ENCODE peak calls at places on chromosomes 2 and 18, in six cellular contexts. One of them, this sample, is unnamed. For H3K4me1, the result is how much of the 10 kb centered on the place peaks cover.

GRCh38 chr2:79715328-79715727 is 202.5 kb downstream of the CTNNA2 start:
- DNase-seq in Peyer's patch: no peak
- DNase-seq in testis: no peak
- DNase-seq in neural progenitor cell: no peak
- DNase-seq in cardiac muscle cell: no peak
- DNase-seq in CD8-positive, alpha-beta memory T cell: no peak
- DNase-seq in this sample: no peak

GRCh38 chr2:74138952-74139323 is 8.8 kb downstream of the BOLA3 start:
- DNase-seq in Peyer's patch: no peak
- DNase-seq in testis: no peak
- DNase-seq in neural progenitor cell: peak
- DNase-seq in cardiac muscle cell: no peak
- DNase-seq in CD8-positive, alpha-beta memory T cell: no peak
- DNase-seq in this sample: no peak

GRCh38 chr2:174664084-174664759 is 66.6 kb upstream of the WIPF1 start:
- DNase-seq in Peyer's patch: no peak
- DNase-seq in testis: no peak
- DNase-seq in neural progenitor cell: no peak
- DNase-seq in cardiac muscle cell: no peak
- DNase-seq in CD8-positive, alpha-beta memory T cell: no peak
- DNase-seq in this sample: no peak

GRCh38 chr2:151374426-151374825 is 17.0 kb downstream of the TNFAIP6 start:
- DNase-seq in Peyer's patch: no peak
- DNase-seq in testis: no peak
- DNase-seq in neural progenitor cell: no peak
- DNase-seq in cardiac muscle cell: peak
- DNase-seq in CD8-positive, alpha-beta memory T cell: no peak
- DNase-seq in this sample: no peak

GRCh38 chr2:7649461-7650228 is 732.4 kb downstream of the RNF144A start:
- DNase-seq in Peyer's patch: peak
- DNase-seq in testis: no peak
- DNase-seq in neural progenitor cell: no peak
- DNase-seq in cardiac muscle cell: no peak
- DNase-seq in CD8-positive, alpha-beta memory T cell: no peak
- DNase-seq in this sample: peak

GRCh38 chr2:177328056-177328455 is 63.5 kb upstream of the NFE2L2 start:
- DNase-seq in Peyer's patch: no peak
- DNase-seq in testis: no peak
- DNase-seq in neural progenitor cell: no peak
- DNase-seq in cardiac muscle cell: peak
- DNase-seq in CD8-positive, alpha-beta memory T cell: no peak
- DNase-seq in this sample: no peak

GRCh38 chr18:72410399-72410798 is 133.7 kb downstream of the CBLN2 start:
- DNase-seq in Peyer's patch: no peak
- DNase-seq in testis: no peak
- DNase-seq in neural progenitor cell: no peak
- DNase-seq in cardiac muscle cell: no peak
- DNase-seq in CD8-positive, alpha-beta memory T cell: no peak
- DNase-seq in this sample: no peak

GRCh38 chr2:221529943-221530652 is 42.0 kb downstream of the EPHA4 start:
- DNase-seq in Peyer's patch: no peak
- DNase-seq in testis: no peak
- DNase-seq in neural progenitor cell: no peak
- DNase-seq in cardiac muscle cell: peak
- DNase-seq in CD8-positive, alpha-beta memory T cell: no peak
- DNase-seq in this sample: peak

GRCh38 chr2:64978514-64979268 is 10.5 kb upstream of the SLC1A4 start:
- DNase-seq in Peyer's patch: no peak
- DNase-seq in testis: no peak
- DNase-seq in neural progenitor cell: no peak
- DNase-seq in cardiac muscle cell: peak
- DNase-seq in CD8-positive, alpha-beta memory T cell: no peak
- DNase-seq in this sample: peak

GRCh38 chr2:111017034-111017640 is 103.6 kb upstream of the BCL2L11 start:
- DNase-seq in Peyer's patch: no peak
- DNase-seq in testis: no peak
- DNase-seq in neural progenitor cell: no peak
- DNase-seq in cardiac muscle cell: no peak
- DNase-seq in CD8-positive, alpha-beta memory T cell: no peak
- DNase-seq in this sample: no peak

GRCh38 chr18:79519751-79520472 is 124.2 kb downstream of the NFATC1 start:
- DNase-seq in Peyer's patch: peak
- DNase-seq in testis: peak
- DNase-seq in neural progenitor cell: peak
- DNase-seq in cardiac muscle cell: peak
- DNase-seq in CD8-positive, alpha-beta memory T cell: no peak
- DNase-seq in this sample: peak

GRCh38 chr2:184339966-184340365 is 258.4 kb upstream of the ZNF804A start:
- DNase-seq in Peyer's patch: no peak
- DNase-seq in testis: no peak
- DNase-seq in neural progenitor cell: no peak
- DNase-seq in cardiac muscle cell: no peak
- DNase-seq in CD8-positive, alpha-beta memory T cell: no peak
- DNase-seq in this sample: no peak

GRCh38 chr2:45010706-45011036 is 1.4 kb upstream of the SIX2 start:
- DNase-seq in Peyer's patch: no peak
- DNase-seq in testis: no peak
- DNase-seq in neural progenitor cell: peak
- DNase-seq in cardiac muscle cell: peak
- DNase-seq in CD8-positive, alpha-beta memory T cell: no peak
- DNase-seq in this sample: no peak

GRCh38 chr2:232447638-232448472 is 8.1 kb upstream of the ALPI start:
- DNase-seq in Peyer's patch: no peak
- DNase-seq in testis: no peak
- DNase-seq in neural progenitor cell: no peak
- DNase-seq in cardiac muscle cell: no peak
- DNase-seq in CD8-positive, alpha-beta memory T cell: no peak
- DNase-seq in this sample: no peak

GRCh38 chr2:105391763-105392662 is 6.8 kb downstream of the FHL2 start:
- DNase-seq in Peyer's patch: no peak
- DNase-seq in testis: peak
- DNase-seq in neural progenitor cell: no peak
- DNase-seq in cardiac muscle cell: no peak
- DNase-seq in CD8-positive, alpha-beta memory T cell: no peak
- DNase-seq in this sample: no peak

GRCh38 chr2:233120459-233120858 is 60.3 kb downstream of the INPP5D start:
- DNase-seq in Peyer's patch: no peak
- DNase-seq in testis: no peak
- DNase-seq in neural progenitor cell: no peak
- DNase-seq in cardiac muscle cell: no peak
- DNase-seq in CD8-positive, alpha-beta memory T cell: no peak
- DNase-seq in this sample: no peak

GRCh38 chr18:73577365-73577764 is 570.3 kb downstream of the FBXO15 start:
- DNase-seq in Peyer's patch: no peak
- DNase-seq in testis: no peak
- DNase-seq in neural progenitor cell: no peak
- DNase-seq in cardiac muscle cell: no peak
- DNase-seq in CD8-positive, alpha-beta memory T cell: no peak
- DNase-seq in this sample: no peak

GRCh38 chr18:75183524-75183923 is 25.4 kb downstream of the PTGR3 start:
- DNase-seq in Peyer's patch: no peak
- DNase-seq in testis: no peak
- DNase-seq in neural progenitor cell: no peak
- DNase-seq in cardiac muscle cell: no peak
- DNase-seq in CD8-positive, alpha-beta memory T cell: no peak
- DNase-seq in this sample: no peak

GRCh38 chr2:232484628-232485332 is 2.9 kb downstream of the ECEL1 start:
- DNase-seq in Peyer's patch: no peak
- DNase-seq in testis: no peak
- DNase-seq in neural progenitor cell: no peak
- DNase-seq in cardiac muscle cell: no peak
- DNase-seq in CD8-positive, alpha-beta memory T cell: no peak
- DNase-seq in this sample: no peak

GRCh38 chr2:127589358-127589757 is 53.9 kb downstream of the MYO7B start:
- DNase-seq in Peyer's patch: peak
- DNase-seq in testis: no peak
- DNase-seq in neural progenitor cell: no peak
- DNase-seq in cardiac muscle cell: no peak
- DNase-seq in CD8-positive, alpha-beta memory T cell: no peak
- DNase-seq in this sample: no peak

GRCh38 chr2:180604077-180604476 is 376.3 kb upstream of the UBE2E3 start:
- DNase-seq in Peyer's patch: no peak
- DNase-seq in testis: no peak
- DNase-seq in neural progenitor cell: peak
- DNase-seq in cardiac muscle cell: peak
- DNase-seq in CD8-positive, alpha-beta memory T cell: no peak
- DNase-seq in this sample: no peak

GRCh38 chr2:234670804-234671203 is 173.9 kb upstream of the ARL4C start:
- DNase-seq in Peyer's patch: no peak
- DNase-seq in testis: no peak
- DNase-seq in neural progenitor cell: peak
- DNase-seq in cardiac muscle cell: no peak
- DNase-seq in CD8-positive, alpha-beta memory T cell: no peak
- DNase-seq in this sample: no peak

GRCh38 chr2:214004463-214004862 is 406.4 kb upstream of the VWC2L start:
- DNase-seq in Peyer's patch: no peak
- DNase-seq in testis: no peak
- DNase-seq in neural progenitor cell: no peak
- DNase-seq in cardiac muscle cell: no peak
- DNase-seq in CD8-positive, alpha-beta memory T cell: no peak
- DNase-seq in this sample: no peak

GRCh38 chr2:234436482-234436837 is 60.4 kb downstream of the ARL4C start:
- DNase-seq in Peyer's patch: no peak
- DNase-seq in testis: no peak
- DNase-seq in neural progenitor cell: no peak
- DNase-seq in cardiac muscle cell: no peak
- DNase-seq in CD8-positive, alpha-beta memory T cell: no peak
- DNase-seq in this sample: no peak

GRCh38 chr2:36356199-36356989 is 816 bp downstream of the CRIM1 start:
- DNase-seq in Peyer's patch: no peak
- DNase-seq in testis: peak
- DNase-seq in neural progenitor cell: peak
- DNase-seq in cardiac muscle cell: peak
- DNase-seq in CD8-positive, alpha-beta memory T cell: peak
- DNase-seq in this sample: peak
- H3K4me3 ChIP-seq in Peyer's patch: peak
- H3K4me3 ChIP-seq in testis: peak
- H3K4me3 ChIP-seq in neural progenitor cell: peak
- H3K4me3 ChIP-seq in cardiac muscle cell: peak
- H3K4me3 ChIP-seq in CD8-positive, alpha-beta memory T cell: peak
- H3K4me3 ChIP-seq in this sample: peak

DNA sequence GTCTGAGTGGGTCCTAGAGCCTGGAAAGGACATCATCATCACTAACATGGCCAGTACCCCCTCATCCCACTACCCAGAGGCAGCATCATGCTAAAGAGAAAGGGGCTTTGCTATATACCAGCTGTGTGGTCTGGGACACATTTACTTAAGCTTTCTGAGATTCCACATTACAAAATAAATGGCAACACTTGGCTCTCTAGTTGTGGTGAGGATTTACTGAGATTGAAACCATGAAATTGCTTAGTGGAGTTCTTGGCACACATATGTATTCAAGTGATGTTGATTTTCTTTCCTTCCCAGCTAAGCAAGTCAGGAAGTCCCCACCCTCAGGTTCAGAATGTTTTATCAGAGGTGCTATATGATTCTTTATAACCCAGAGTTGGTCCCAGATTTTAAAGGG is 362.0 kb downstream of the CLIP4 start:
- DNase-seq in Peyer's patch: no peak
- DNase-seq in testis: no peak
- DNase-seq in neural progenitor cell: no peak
- DNase-seq in cardiac muscle cell: no peak
- DNase-seq in CD8-positive, alpha-beta memory T cell: no peak
- DNase-seq in this sample: no peak
- H3K4me1 ChIP-seq in Peyer's patch: under half
- H3K4me1 ChIP-seq in testis: under half
- H3K4me1 ChIP-seq in neural progenitor cell: under half
- H3K4me1 ChIP-seq in cardiac muscle cell: under half
- H3K4me1 ChIP-seq in CD8-positive, alpha-beta memory T cell: under half
- H3K4me1 ChIP-seq in this sample: under half

GRCh38 chr2:238727585-238728321 is 120.1 kb upstream of the TWIST2 start:
- DNase-seq in Peyer's patch: no peak
- DNase-seq in testis: peak
- DNase-seq in neural progenitor cell: no peak
- DNase-seq in cardiac muscle cell: peak
- DNase-seq in CD8-positive, alpha-beta memory T cell: no peak
- DNase-seq in this sample: no peak
- H3K27ac ChIP-seq in Peyer's patch: peak
- H3K27ac ChIP-seq in testis: peak
- H3K27ac ChIP-seq in neural progenitor cell: no peak
- H3K27ac ChIP-seq in cardiac muscle cell: no peak
- H3K27ac ChIP-seq in CD8-positive, alpha-beta memory T cell: no peak
- H3K27ac ChIP-seq in this sample: no peak

DNA sequence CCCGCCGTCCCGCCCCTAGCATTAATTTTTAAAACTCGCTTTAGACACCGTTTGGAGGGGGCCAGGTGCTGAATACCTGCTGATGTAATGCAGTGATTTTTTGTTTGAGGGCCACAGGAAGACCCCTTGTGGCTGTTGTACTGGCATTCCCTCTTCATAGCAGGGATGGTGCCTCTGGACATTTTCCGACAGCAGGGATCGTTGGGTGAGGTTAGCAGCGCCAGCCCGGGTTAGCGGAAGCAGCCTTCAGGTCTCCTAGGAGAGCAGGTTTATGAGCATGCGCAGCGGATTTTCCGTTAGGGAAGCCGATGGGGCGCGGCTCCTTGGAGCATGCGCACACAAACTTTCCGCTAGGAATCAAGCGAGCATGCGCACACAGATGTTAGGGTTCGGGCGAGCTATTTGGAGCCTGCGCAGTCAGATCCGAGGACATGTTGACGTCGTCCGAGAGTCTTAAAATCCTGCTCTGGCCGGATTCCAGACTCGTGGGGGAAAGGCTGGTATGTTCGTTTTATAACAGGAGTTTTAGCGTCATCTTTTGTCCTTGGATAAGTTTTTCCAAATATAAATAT is 17.2 kb upstream of the C2orf74 start:
- DNase-seq in Peyer's patch: peak
- DNase-seq in testis: peak
- DNase-seq in neural progenitor cell: peak
- DNase-seq in cardiac muscle cell: peak
- DNase-seq in CD8-positive, alpha-beta memory T cell: peak
- DNase-seq in this sample: peak
- H3K4me3 ChIP-seq in Peyer's patch: peak
- H3K4me3 ChIP-seq in testis: peak
- H3K4me3 ChIP-seq in neural progenitor cell: peak
- H3K4me3 ChIP-seq in cardiac muscle cell: peak
- H3K4me3 ChIP-seq in CD8-positive, alpha-beta memory T cell: peak
- H3K4me3 ChIP-seq in this sample: peak

GRCh38 chr18:62749389-62749788 is 34.0 kb downstream of the PHLPP1 start:
- DNase-seq in Peyer's patch: no peak
- DNase-seq in testis: no peak
- DNase-seq in neural progenitor cell: no peak
- DNase-seq in cardiac muscle cell: no peak
- DNase-seq in CD8-positive, alpha-beta memory T cell: no peak
- DNase-seq in this sample: no peak
- H3K4me1 ChIP-seq in Peyer's patch: under half
- H3K4me1 ChIP-seq in testis: under half
- H3K4me1 ChIP-seq in neural progenitor cell: under half
- H3K4me1 ChIP-seq in cardiac muscle cell: under half
- H3K4me1 ChIP-seq in CD8-positive, alpha-beta memory T cell: under half
- H3K4me1 ChIP-seq in this sample: under half

DNA sequence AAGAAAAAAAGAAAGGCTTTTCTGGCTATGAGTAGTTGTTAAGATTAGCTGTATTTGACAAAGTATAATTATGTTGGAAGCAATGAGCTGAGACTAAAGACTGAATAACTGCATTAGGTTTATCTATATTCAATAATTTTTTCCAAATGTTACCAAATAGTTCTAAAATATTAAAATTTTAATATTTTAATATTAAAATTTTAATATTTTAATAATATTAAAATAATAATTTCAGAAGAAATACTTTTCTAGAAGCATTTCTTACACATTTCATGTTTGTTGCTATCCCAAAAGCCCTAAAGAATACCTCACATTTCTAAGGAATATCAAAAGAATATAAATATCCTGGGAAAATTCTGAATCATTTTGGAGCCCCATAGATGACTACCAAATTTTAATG is 74.7 kb downstream of the LRP2 start:
- DNase-seq in Peyer's patch: no peak
- DNase-seq in testis: no peak
- DNase-seq in neural progenitor cell: no peak
- DNase-seq in cardiac muscle cell: no peak
- DNase-seq in CD8-positive, alpha-beta memory T cell: no peak
- DNase-seq in this sample: no peak
- H3K27ac ChIP-seq in Peyer's patch: no peak
- H3K27ac ChIP-seq in testis: no peak
- H3K27ac ChIP-seq in neural progenitor cell: peak
- H3K27ac ChIP-seq in cardiac muscle cell: no peak
- H3K27ac ChIP-seq in CD8-positive, alpha-beta memory T cell: no peak
- H3K27ac ChIP-seq in this sample: no peak